ENCODE peak calls at places on chromosomes 3 and 15, in nine cellular contexts. A, Y, R, Z, S, V, Q, G and C are unnamed samples. For H3K4me1, the result is how much of the 10 kb centered on the place peaks cover.

GRCh38 chr3:154214320-154214719 is 93.1 kb downstream of the ARHGEF26 start:
- ATAC-seq in R (no peak), Z (no peak), V (no peak), A (peak), G (no peak), Q (no peak), S (no peak), Y (no peak), C (no peak)

GRCh38 chr15:85116494-85116893 is 134.8 kb downstream of the PDE8A start:
- ATAC-seq in A (no peak), S (no peak), R (no peak), Y (no peak), Z (no peak), Q (no peak), V (no peak), G (no peak), C (no peak)

GRCh38 chr15:101180620-101181307 is 71.1 kb downstream of the CHSY1 start:
- ATAC-seq in Z (no peak), R (no peak), Y (no peak), Q (no peak), V (peak), G (peak), S (no peak), A (no peak), C (no peak)

GRCh38 chr15:84955089-84955848 is 26.4 kb upstream of the PDE8A start:
- ATAC-seq in R (peak), G (peak), A (peak), Z (peak), S (peak), Q (peak), Y (peak), V (peak), C (peak)

GRCh38 chr15:77282333-77282732 is 137.6 kb downstream of the PEAK1 start:
- ATAC-seq in G (no peak), S (no peak), Y (peak), R (no peak), Z (peak), A (no peak), Q (no peak), V (no peak), C (peak)

GRCh38 chr3:132017137-132017536 is 17.7 kb downstream of the CPNE4 start:
- ATAC-seq in Z (no peak), V (no peak), S (no peak), R (no peak), Y (no peak), Q (no peak), A (no peak), G (no peak), C (no peak)

GRCh38 chr3:124078978-124079911 is 87.3 kb upstream of the ROPN1 start:
- ATAC-seq in Q (peak), V (peak), Z (no peak), A (peak), S (peak), Y (peak), G (no peak), R (peak), C (no peak)

GRCh38 chr3:45960289-45960688 is 17.0 kb downstream of the CXCR6 start:
- ATAC-seq in A (no peak), V (no peak), Q (no peak), R (no peak), S (no peak), Z (no peak), G (no peak), Y (no peak), C (no peak)

GRCh38 chr3:128383316-128384235 is 83.1 kb downstream of the DNAJB8 start:
- ATAC-seq in S (peak), V (peak), R (peak), Z (peak), Y (peak), Q (peak), A (peak), G (peak), C (no peak)

GRCh38 chr3:122936986-122937385 is 90.6 kb downstream of the SEMA5B start:
- ATAC-seq in V (no peak), G (no peak), A (no peak), Q (no peak), S (no peak), Y (no peak), R (no peak), Z (no peak), C (no peak)

GRCh38 chr3:148924572-148924971 is 59.5 kb downstream of the CPA3 start:
- ATAC-seq in G (no peak), S (no peak), Z (no peak), Q (no peak), Y (no peak), R (no peak), A (peak), V (no peak), C (no peak)

GRCh38 chr15:52078197-52078875 is 34.2 kb downstream of the BCL2L10 start:
- ATAC-seq in A (no peak), R (no peak), G (no peak), Z (peak), S (no peak), Y (peak), V (peak), Q (peak), C (no peak)

GRCh38 chr15:85367741-85368140 is 12.7 kb upstream of the AKAP13 start:
- ATAC-seq in Y (no peak), Q (no peak), V (no peak), Z (no peak), A (no peak), R (no peak), S (no peak), G (no peak), C (no peak)

GRCh38 chr3:101640256-101640655 is 36.7 kb downstream of the ZBTB11 start:
- ATAC-seq in Y (no peak), V (no peak), S (no peak), G (no peak), Q (no peak), R (no peak), Z (no peak), A (no peak), C (no peak)

GRCh38 chr3:111846717-111847116 is 12.3 kb upstream of the PHLDB2 start:
- ATAC-seq in G (no peak), S (no peak), R (peak), Q (peak), V (no peak), Y (peak), Z (no peak), A (peak), C (peak)

GRCh38 chr3:1692428-1692827 is 406.2 kb upstream of the CNTN4 start:
- ATAC-seq in Y (no peak), S (no peak), V (no peak), A (no peak), R (no peak), Q (no peak), G (no peak), Z (no peak), C (no peak)

GRCh38 chr15:23403550-23403949 is 43.5 kb downstream of the GOLGA6L2 start:
- ATAC-seq in G (no peak), A (no peak), Y (no peak), S (no peak), R (peak), Z (peak), Q (peak), V (no peak), C (no peak)

GRCh38 chr15:94231728-94232086 is 346 bp downstream of the MCTP2 start:
- ATAC-seq in A (no peak), R (peak), Z (no peak), G (peak), Q (peak), S (peak), V (peak), Y (no peak), C (peak)

GRCh38 chr3:139354661-139355060 is 10.8 kb downstream of the MRPS22 start:
- ATAC-seq in Z (no peak), V (no peak), G (no peak), Y (no peak), A (no peak), R (peak), Q (peak), S (no peak), C (no peak)

GRCh38 chr15:74989527-74989926 is 5.8 kb upstream of the SCAMP5 start:
- ATAC-seq in V (no peak), R (no peak), S (no peak), Y (no peak), Z (no peak), Q (no peak), G (no peak), A (no peak), C (no peak)

GRCh38 chr3:58051196-58051595 is 43.0 kb downstream of the FLNB start:
- ATAC-seq in Q (no peak), Y (peak), Z (no peak), R (no peak), A (peak), V (no peak), G (no peak), S (no peak), C (no peak)

GRCh38 chr3:11244131-11244677 is 28.0 kb upstream of the ATG7 start:
- ATAC-seq in A (peak), V (peak), Y (peak), Z (no peak), Q (no peak), R (no peak), S (peak), G (no peak), C (no peak)

GRCh38 chr3:66809579-66809958 is 188.5 kb upstream of the KBTBD8 start:
- ATAC-seq in R (peak), V (peak), S (peak), Q (peak), G (no peak), A (no peak), Z (no peak), Y (no peak), C (no peak)

DNA sequence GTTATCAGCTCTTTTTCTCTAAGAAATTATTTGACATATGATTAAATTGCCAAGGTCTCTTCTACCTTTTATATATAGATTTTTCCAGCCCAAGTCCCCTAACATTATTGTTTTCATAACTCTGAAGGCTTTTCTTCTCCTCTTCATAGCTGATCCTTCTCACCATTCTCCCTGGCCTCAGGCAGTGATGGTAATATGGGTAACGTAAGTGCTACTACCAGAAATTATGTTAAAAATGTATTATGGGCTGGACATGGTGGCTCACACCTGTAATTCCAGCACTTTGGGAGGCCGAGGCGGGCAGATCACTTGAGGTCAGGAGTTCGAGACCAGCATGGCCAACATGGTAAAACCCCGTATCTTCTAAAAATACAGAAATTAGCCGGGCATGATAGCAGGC is 29.2 kb downstream of the BMF start:
- ATAC-seq in A (no peak), Q (no peak), R (no peak), V (no peak), Y (no peak), Z (no peak), G (no peak), S (no peak), C (no peak)
- H3K4me1 ChIP-seq in A (under half), Q (under half), R (under half), V (under half), Y (under half), Z (under half), G (under half), S (under half), C (under half)

GRCh38 chr3:127033786-127034185 is 50.9 kb downstream of the PLXNA1 start:
- ATAC-seq in S (no peak), G (no peak), V (no peak), Z (no peak), Y (no peak), R (no peak), Q (no peak), A (no peak), C (no peak)

GRCh38 chr3:127035672-127036071 is 52.8 kb downstream of the PLXNA1 start:
- ATAC-seq in S (peak), G (no peak), A (peak), Q (peak), V (peak), R (peak), Z (peak), Y (peak), C (peak)

GRCh38 chr3:127033171-127033570 is 50.3 kb downstream of the PLXNA1 start:
- ATAC-seq in Y (no peak), R (no peak), Q (no peak), S (no peak), A (no peak), V (no peak), Z (no peak), G (no peak), C (no peak)

GRCh38 chr3:127034990-127035652 is 52.2 kb downstream of the PLXNA1 start:
- ATAC-seq in R (no peak), Q (no peak), S (no peak), Z (no peak), G (no peak), A (no peak), V (no peak), Y (no peak), C (no peak)

DNA sequence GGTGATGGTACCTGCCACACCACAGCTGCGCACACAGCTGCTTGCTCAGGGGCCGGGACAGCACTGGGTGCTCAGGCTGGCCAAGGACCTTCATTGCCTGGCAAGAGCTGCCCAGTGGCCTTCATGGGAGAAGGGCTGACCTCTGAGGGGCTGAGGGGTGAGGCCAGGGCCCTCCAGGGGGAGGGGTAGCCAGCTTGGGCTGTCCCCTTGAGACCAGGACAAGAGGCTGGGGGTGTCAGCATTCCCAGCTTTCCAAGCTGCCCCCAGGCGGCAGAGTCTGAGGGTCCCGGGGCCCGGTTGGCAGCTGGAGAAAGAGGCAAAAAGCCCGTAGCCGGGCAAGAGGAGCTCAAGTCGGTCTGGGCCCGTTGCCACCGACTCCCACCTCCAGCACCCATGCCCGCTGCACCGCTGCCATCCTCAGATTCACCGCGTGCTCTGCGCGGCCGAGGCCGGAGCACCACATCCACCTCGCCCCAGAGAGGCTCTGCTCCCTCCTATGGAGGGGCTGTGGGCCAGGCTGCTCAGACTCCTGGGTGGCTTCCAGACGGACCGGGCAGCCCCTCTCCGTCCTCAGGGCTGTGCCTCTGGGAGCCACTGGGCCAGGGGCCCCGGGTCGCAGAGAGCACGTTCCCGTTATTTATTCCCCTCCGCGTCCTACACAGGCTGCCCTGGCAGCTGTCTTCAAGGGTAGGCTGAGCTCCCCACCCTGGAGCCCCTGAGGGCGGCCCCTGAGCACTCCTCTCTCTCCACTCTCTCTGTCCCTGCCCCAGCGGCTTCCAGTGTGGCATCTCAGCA is 51.5 kb downstream of the PLXNA1 start:
- ATAC-seq in G (no peak), R (no peak), A (no peak), Q (no peak), V (no peak), Y (no peak), Z (no peak), S (no peak), C (no peak)
- H3K4me1 ChIP-seq in G (under half), R (under half), A (under half), Q (under half), V (under half), Y (under half), Z (under half), S (under half), C (under half)

DNA sequence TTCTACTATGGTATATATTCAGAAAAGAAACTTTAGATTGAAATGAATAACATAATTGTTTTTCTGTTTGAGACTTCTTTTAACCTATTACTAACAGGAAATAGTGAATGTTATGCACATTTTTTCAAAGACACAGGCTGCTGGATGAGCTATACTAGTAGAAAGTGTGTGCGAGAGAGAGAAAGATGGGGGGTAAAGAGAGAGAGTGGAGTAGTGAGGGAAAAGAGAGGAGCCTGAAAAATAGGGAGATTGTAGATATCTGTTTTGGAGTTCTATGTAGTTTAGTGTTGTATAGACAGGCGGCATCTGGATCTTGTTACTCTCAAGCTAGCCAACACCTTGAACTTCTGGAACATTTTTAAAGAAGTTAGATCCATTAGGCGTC is 2.4 kb downstream of the RBMS3 start:
- ATAC-seq in S (no peak), G (no peak), Z (no peak), A (no peak), V (no peak), Y (no peak), Q (no peak), R (no peak), C (no peak)
- H3K4me1 ChIP-seq in S (under half), G (under half), Z (under half), A (under half), V (under half), Y (under half), Q (under half), R (under half), C (under half)

GRCh38 chr15:56923174-56923579 is 4.7 kb downstream of the TCF12 start:
- ATAC-seq in Y (no peak), Z (no peak), R (no peak), Q (no peak), A (no peak), V (no peak), S (no peak), G (no peak), C (no peak)
- H3K4me1 ChIP-seq in Y (half or more), Z (half or more), R (under half), Q (under half), A (under half), V (under half), S (under half), G (under half), C (half or more)

GRCh38 chr3:13016726-13017255 is 56.4 kb downstream of the IQSEC1 start:
- ATAC-seq in R (no peak), Y (no peak), G (no peak), S (no peak), Z (no peak), Q (no peak), A (no peak), V (no peak), C (no peak)
- H3K4me1 ChIP-seq in R (under half), Y (under half), G (half or more), S (under half), Z (under half), Q (under half), A (under half), V (under half), C (under half)

GRCh38 chr3:134496481-134497071 is 10.7 kb downstream of the CEP63 start:
- ATAC-seq in Y (no peak), S (no peak), R (no peak), Q (no peak), G (no peak), V (no peak), A (no peak), Z (no peak), C (no peak)

GRCh38 chr3:134494539-134494938 is 8.7 kb downstream of the CEP63 start:
- ATAC-seq in S (no peak), V (no peak), G (no peak), Y (no peak), A (no peak), Z (no peak), R (no peak), Q (no peak), C (no peak)

DNA sequence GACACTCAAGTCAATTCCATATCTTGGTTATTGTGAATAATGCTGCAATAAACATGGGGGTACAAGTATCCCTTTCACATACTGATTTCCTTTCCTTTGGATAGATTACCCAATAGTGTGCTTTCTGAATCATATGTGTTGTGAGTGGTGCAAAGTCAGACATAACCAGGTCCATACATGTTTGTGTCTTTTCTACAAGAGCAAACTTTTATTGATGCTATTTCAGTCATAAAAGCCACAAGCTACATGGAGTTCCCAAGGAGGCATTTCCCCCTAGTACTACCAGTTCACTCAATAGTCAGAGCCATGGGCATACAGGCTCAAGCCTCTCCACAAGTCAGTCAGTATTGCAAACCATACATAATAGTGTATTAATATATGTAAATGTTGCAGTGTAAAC is 10.1 kb downstream of the CEP63 start:
- ATAC-seq in G (no peak), Q (no peak), Z (no peak), Y (no peak), S (no peak), A (no peak), V (no peak), R (no peak), C (no peak)
- H3K4me1 ChIP-seq in G (under half), Q (under half), Z (under half), Y (under half), S (under half), A (under half), V (under half), R (under half), C (under half)

DNA sequence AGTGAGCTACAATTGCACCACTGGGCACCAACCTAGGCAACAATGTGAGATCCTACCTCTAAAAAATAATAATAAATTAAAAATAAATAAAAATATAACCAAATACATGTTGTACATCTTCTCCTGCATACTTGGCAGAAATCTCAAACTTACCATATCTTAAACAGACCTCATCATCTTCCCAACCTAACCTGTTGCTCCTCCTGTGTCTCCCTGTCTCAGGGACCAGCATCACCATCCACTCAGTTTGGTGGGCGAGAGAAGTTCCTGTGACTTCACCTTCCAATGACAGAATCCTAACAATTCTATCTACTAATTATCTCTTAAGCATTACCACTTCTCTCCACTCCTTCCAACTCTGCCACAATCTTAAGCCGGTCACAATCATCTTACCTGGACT is 3.3 kb downstream of the PIK3R4 start:
- ATAC-seq in Z (no peak), S (no peak), A (no peak), Q (no peak), G (no peak), V (no peak), Y (no peak), R (no peak), C (no peak)
- H3K4me1 ChIP-seq in Z (half or more), S (under half), A (under half), Q (under half), G (under half), V (under half), Y (under half), R (under half), C (half or more)

DNA sequence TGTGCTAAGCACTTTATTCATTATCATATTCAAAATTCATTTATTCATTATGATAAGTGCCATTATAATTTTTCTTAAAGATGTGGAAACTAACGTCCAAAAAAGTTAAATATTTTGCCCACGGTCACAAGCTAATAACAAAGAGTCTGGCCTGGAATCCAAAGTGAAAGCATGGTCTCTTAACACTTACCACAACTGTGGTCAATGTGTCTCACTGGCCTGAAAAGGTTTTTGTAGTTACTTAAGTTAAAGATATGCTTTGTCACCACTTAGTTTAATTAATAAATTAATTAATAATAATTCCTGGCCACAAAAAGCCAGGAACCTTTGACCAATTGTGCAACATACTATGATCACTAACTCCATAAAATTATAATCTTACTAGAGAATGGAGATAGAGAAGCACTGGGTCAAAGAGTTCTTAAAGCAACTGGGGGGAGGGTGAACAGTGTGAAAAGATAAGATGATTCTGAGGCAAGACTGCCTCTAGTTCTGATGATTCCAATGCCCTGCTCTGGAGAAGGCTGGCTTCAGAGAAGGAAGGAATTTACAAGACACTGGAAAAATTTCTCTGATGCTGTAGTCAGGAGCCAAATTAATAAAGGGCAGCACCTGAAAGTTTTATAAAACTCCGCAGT is 32.7 kb downstream of the NPTN start:
- ATAC-seq in G (no peak), S (no peak), Y (peak), V (no peak), R (no peak), A (no peak), Z (no peak), Q (no peak), C (no peak)
- H3K4me1 ChIP-seq in G (under half), S (under half), Y (under half), V (under half), R (half or more), A (under half), Z (half or more), Q (under half), C (half or more)